ENCODE peak calls at places on chromosomes 11 and 22, in six cellular contexts. X, U, W, R, F and C are unnamed samples.

GRCh38 chr11:84012171-84012826 is 726.1 kb upstream of the CCDC90B start:
- DNase-seq in X (peak; percentile 11), W (no peak), R (no peak), F (no peak), U (no peak), C (no peak)

GRCh38 chr11:47391711-47392432 is 13.5 kb upstream of the SPI1 start:
- DNase-seq in X (no peak), W (no peak), R (no peak), F (no peak), U (no peak), C (no peak)

GRCh38 chr11:80815752-80816453 is 1375.1 kb upstream of the TENM4 start:
- DNase-seq in X (no peak), F (no peak), R (no peak), U (peak; percentile 25), W (no peak), C (no peak)

GRCh38 chr22:26718905-26719304 is 61.5 kb downstream of the MIAT start:
- DNase-seq in R (no peak), W (no peak), U (no peak), F (no peak), X (no peak), C (no peak)

GRCh38 chr11:57791321-57792059 is 29.9 kb downstream of the CTNND1 start:
- DNase-seq in W (no peak), U (peak; percentile 25), R (no peak), F (peak; percentile 7), X (no peak), C (no peak)

GRCh38 chr11:13462311-13462927 is 603 bp downstream of the BTBD10 start:
- DNase-seq in R (peak; percentile 73), U (peak; percentile 55), F (peak; percentile 64), W (peak; percentile 50), X (peak; percentile 62), C (peak; percentile 68)

GRCh38 chr11:27977031-27977430 is 130.9 kb downstream of the KIF18A start:
- DNase-seq in X (no peak), W (no peak), U (no peak), R (no peak), F (no peak), C (no peak)

GRCh38 chr11:27055065-27055682 is 14.6 kb downstream of the BBOX1 start:
- DNase-seq in W (no peak), R (no peak), X (no peak), U (no peak), F (no peak), C (no peak)

GRCh38 chr22:47307326-47307725 is 544.9 kb downstream of the TBC1D22A start:
- DNase-seq in W (no peak), X (no peak), F (no peak), R (no peak), U (no peak), C (no peak)

GRCh38 chr11:20438637-20439036 is 51.1 kb downstream of the PRMT3 start:
- DNase-seq in U (no peak), X (no peak), R (no peak), F (no peak), W (no peak), C (no peak)

GRCh38 chr22:45482169-45482568 is 20.5 kb upstream of the FBLN1 start:
- DNase-seq in U (no peak), X (no peak), F (no peak), W (no peak), R (no peak), C (no peak)

GRCh38 chr11:68609761-68610160 is 74.6 kb upstream of the GAL start:
- DNase-seq in U (no peak), W (no peak), R (no peak), F (no peak), X (no peak), C (no peak)

GRCh38 chr11:43998308-43998707 is 49.5 kb upstream of the ACCSL start:
- DNase-seq in U (no peak), F (no peak), R (no peak), W (no peak), X (no peak), C (no peak)

GRCh38 chr22:23182289-23183106 is 2.2 kb downstream of the BCR start:
- DNase-seq in W (peak; percentile 46), R (no peak), F (peak; percentile 67), U (peak; percentile 22), X (peak; percentile 13), C (peak; percentile 82)

GRCh38 chr11:15113381-15113780 is 1.3 kb upstream of the INSC start:
- DNase-seq in R (no peak), W (no peak), U (peak; percentile 92), F (no peak), X (no peak), C (peak; percentile 12)

GRCh38 chr11:93236741-93237675 is 39.2 kb upstream of the SLC36A4 start:
- DNase-seq in W (no peak), R (peak; percentile 48), X (peak; percentile 5), U (peak; percentile 90), F (no peak), C (peak; percentile 8)

GRCh38 chr22:35085621-35086020 is 19.7 kb downstream of the ISX start:
- DNase-seq in X (no peak), W (no peak), F (no peak), U (no peak), R (no peak), C (no peak)

GRCh38 chr11:11207428-11207827 is 145.6 kb downstream of the CSNK2A3 start:
- DNase-seq in R (no peak), X (no peak), F (no peak), U (no peak), W (no peak), C (no peak)

GRCh38 chr22:31199187-31199586 is 12.9 kb upstream of the LIMK2 start:
- DNase-seq in F (no peak), W (no peak), X (no peak), R (no peak), U (no peak), C (no peak)

GRCh38 chr11:71397328-71397860 is 50.8 kb downstream of the DHCR7 start:
- DNase-seq in X (no peak), R (no peak), U (no peak), W (no peak), F (no peak), C (no peak)

GRCh38 chr11:9210922-9211320 is 54.2 kb downstream of the DENND5A start:
- DNase-seq in U (no peak), W (no peak), R (no peak), F (peak; percentile 14), X (no peak), C (peak; percentile 20)

GRCh38 chr11:29093416-29093815 is 923.4 kb downstream of the KCNA4 start:
- DNase-seq in U (no peak), F (no peak), W (no peak), R (no peak), X (no peak), C (no peak)

GRCh38 chr11:128336203-128336602 is 251.2 kb downstream of the ETS1 start:
- DNase-seq in U (no peak), R (no peak), F (no peak), W (no peak), X (no peak), C (no peak)

GRCh38 chr11:104968856-104969776 is 742 bp upstream of the CASP4 start:
- DNase-seq in R (no peak), F (no peak), U (no peak), W (no peak), X (no peak), C (no peak)

GRCh38 chr11:17293308-17293707 is 16.8 kb downstream of the NUCB2 start:
- DNase-seq in X (no peak), F (no peak), R (no peak), W (no peak), U (peak; percentile 10), C (no peak)

GRCh38 chr11:30990625-30991348 is 378.8 kb downstream of the DCDC1 start:
- DNase-seq in X (no peak), U (no peak), R (no peak), F (no peak), W (no peak), C (no peak)

GRCh38 chr22:23722724-23723123 is 28.2 kb downstream of the ZNF70 start:
- DNase-seq in W (no peak), X (no peak), U (no peak), F (no peak), R (no peak), C (no peak)

GRCh38 chr11:29448246-29448877 is 568.5 kb downstream of the KCNA4 start:
- DNase-seq in U (peak; percentile 61), W (no peak), R (peak; percentile 10), X (peak; percentile 31), F (no peak), C (no peak)

GRCh38 chr11:72040497-72041363 is 39.6 kb downstream of the NUMA1 start:
- DNase-seq in X (peak; percentile 94), F (peak; percentile 74), U (peak; percentile 74), W (peak; percentile 94), R (peak; percentile 72), C (peak; percentile 66)

GRCh38 chr22:31962392-31963113 is 18.2 kb downstream of the YWHAH start:
- DNase-seq in U (no peak), F (no peak), W (no peak), R (no peak), X (no peak), C (no peak)

GRCh38 chr11:44813401-44813800 is 86.6 kb downstream of the TSPAN18 start:
- DNase-seq in X (no peak), W (no peak), F (no peak), R (no peak), U (no peak), C (no peak)

GRCh38 chr22:29266564-29267461 is 968 bp downstream of the RHBDD3 start:
- DNase-seq in U (no peak), X (no peak), F (no peak), R (no peak), W (no peak), C (no peak)

GRCh38 chr11:128714881-128715280 is 21.0 kb downstream of the FLI1 start:
- DNase-seq in X (no peak), F (no peak), U (no peak), R (no peak), W (no peak), C (no peak)

GRCh38 chr11:63762662-63763505 is 5.7 kb downstream of the ZFTA start:
- DNase-seq in W (peak; percentile 47), R (peak; percentile 41), U (no peak), X (peak; percentile 68), F (no peak), C (no peak)

GRCh38 chr11:117717485-117718314 is 79.3 kb downstream of the DSCAML1 start:
- DNase-seq in W (peak; percentile 65), R (no peak), U (no peak), F (no peak), X (peak; percentile 90), C (no peak)